ENCODE peak calls at places on chromosome 3, in four cellular contexts. Z is GM12864; I is HCT116; X is CD8-positive, alpha-beta T cell. N is an unnamed sample.

GRCh38 chr3:133167340-133168024 is 129.3 kb downstream of the TMEM108 start:
- DNase-seq in Z (no peak), I (no peak), X (no peak), N (no peak)

GRCh38 chr3:55620361-55621025 is 133.4 kb upstream of the WNT5A start:
- DNase-seq in Z (peak), I (no peak), X (no peak), N (no peak)

GRCh38 chr3:151804267-151804666 is 9.6 kb upstream of the AADAC start:
- DNase-seq in Z (no peak), I (no peak), X (no peak), N (no peak)

GRCh38 chr3:25128735-25129134 is 299.3 kb upstream of the RARB start:
- DNase-seq in Z (no peak), I (no peak), X (no peak), N (no peak)

GRCh38 chr3:62873672-62874397 is 1.4 kb downstream of the CADPS start:
- DNase-seq in Z (no peak), I (no peak), X (no peak), N (no peak)

GRCh38 chr3:58994746-58995330 is 55.0 kb downstream of the CFAP20DC start:
- DNase-seq in Z (peak), I (peak), X (no peak), N (peak)

GRCh38 chr3:32510075-32510724 is 7.5 kb upstream of the CMTM6 start:
- DNase-seq in Z (peak), I (peak), X (peak), N (peak)

GRCh38 chr3:131794766-131795381 is 239.9 kb downstream of the CPNE4 start:
- DNase-seq in Z (peak), I (peak), X (no peak), N (peak)

GRCh38 chr3:117892431-117892841 is 1142.2 kb downstream of the IGSF11 start:
- DNase-seq in Z (no peak), I (no peak), X (no peak), N (peak)

GRCh38 chr3:23650371-23651140 is 155.2 kb upstream of the UBE2E1 start:
- DNase-seq in Z (no peak), I (no peak), X (no peak), N (peak)

GRCh38 chr3:58824285-58824684 is 157.7 kb upstream of the FAM3D start:
- DNase-seq in Z (no peak), I (peak), X (peak), N (peak)

GRCh38 chr3:57815034-57815433 is 58.9 kb downstream of the SLMAP start:
- DNase-seq in Z (no peak), I (no peak), X (peak), N (no peak)

GRCh38 chr3:192917508-192918274 is at the start of gene MB21D2:
- DNase-seq in Z (no peak), I (peak), X (peak), N (peak)

GRCh38 chr3:50124363-50125226 is 30.5 kb upstream of the SEMA3F start:
- DNase-seq in Z (no peak), I (no peak), X (no peak), N (no peak)

GRCh38 chr3:12999147-13000140 is 73.8 kb downstream of the IQSEC1 start:
- DNase-seq in Z (no peak), I (peak), X (no peak), N (no peak)

GRCh38 chr3:177427540-177427939 is 230.3 kb upstream of the TBL1XR1 start:
- DNase-seq in Z (no peak), I (no peak), X (no peak), N (peak)

GRCh38 chr3:157239082-157239704 is 79.2 kb upstream of the CCNL1 start:
- DNase-seq in Z (peak), I (peak), X (peak), N (peak)

GRCh38 chr3:48918388-48919214 is at the start of gene ARIH2:
- DNase-seq in Z (peak), I (peak), X (peak), N (peak)

GRCh38 chr3:139718415-139718814 is 40.6 kb upstream of the NMNAT3 start:
- DNase-seq in Z (no peak), I (peak), X (no peak), N (peak)

GRCh38 chr3:181726351-181727121 is 14.8 kb downstream of the SOX2 start:
- DNase-seq in Z (no peak), I (no peak), X (no peak), N (peak)

GRCh38 chr3:7166460-7166859 is 305.5 kb downstream of the GRM7 start:
- DNase-seq in Z (no peak), I (no peak), X (no peak), N (no peak)

GRCh38 chr3:130934442-130935089 is 40.7 kb downstream of the ATP2C1 start:
- DNase-seq in Z (no peak), I (no peak), X (no peak), N (no peak)

GRCh38 chr3:11604139-11604895 is 39.4 kb downstream of the VGLL4 start:
- DNase-seq in Z (no peak), I (no peak), X (no peak), N (peak)

GRCh38 chr3:29683306-29683993 is 402.6 kb downstream of the RBMS3 start:
- DNase-seq in Z (no peak), I (no peak), X (no peak), N (peak)

GRCh38 chr3:32177702-32178198 is 60.7 kb upstream of the CMTM8 start:
- DNase-seq in Z (peak), I (peak), X (peak), N (peak)

GRCh38 chr3:158111861-158112260 is 2.0 kb downstream of the RSRC1 start:
- DNase-seq in Z (no peak), I (no peak), X (no peak), N (no peak)

GRCh38 chr3:150412599-150413069 is 4.5 kb downstream of the TSC22D2 start:
- DNase-seq in Z (no peak), I (no peak), X (no peak), N (peak)

GRCh38 chr3:33911525-33912322 is 113.3 kb downstream of the PDCD6IP start:
- DNase-seq in Z (no peak), I (peak), X (no peak), N (peak)

GRCh38 chr3:126932188-126932931 is 50.6 kb upstream of the PLXNA1 start:
- DNase-seq in Z (no peak), I (no peak), X (no peak), N (peak)

GRCh38 chr3:65902304-65902793 is 136.4 kb downstream of the MAGI1 start:
- DNase-seq in Z (no peak), I (no peak), X (no peak), N (peak)

GRCh38 chr3:49930922-49931321 is 1.3 kb upstream of the MON1A start:
- DNase-seq in Z (no peak), I (peak), X (no peak), N (no peak)

GRCh38 chr3:68988740-68989139 is 24.7 kb downstream of the EOGT start:
- DNase-seq in Z (no peak), I (no peak), X (no peak), N (no peak)

GRCh38 chr3:60025071-60026055 is 975.5 kb upstream of the CFAP20DC start:
- DNase-seq in Z (no peak), I (no peak), X (no peak), N (peak)

GRCh38 chr3:171388537-171388936 is 71.7 kb downstream of the TNIK start:
- DNase-seq in Z (no peak), I (no peak), X (no peak), N (no peak)

GRCh38 chr3:16455001-16455400 is 58.5 kb downstream of the RFTN1 start:
- DNase-seq in Z (no peak), I (no peak), X (no peak), N (no peak)

GRCh38 chr3:54628888-54629368 is 298.9 kb downstream of the LRTM1 start:
- DNase-seq in Z (no peak), I (no peak), X (no peak), N (peak)

GRCh38 chr3:9730747-9731205 is 759 bp upstream of the BRPF1 start:
- DNase-seq in Z (no peak), I (no peak), X (no peak), N (no peak)

GRCh38 chr3:8741581-8742355 is 8.2 kb downstream of the CAV3 start:
- DNase-seq in Z (no peak), I (peak), X (no peak), N (peak)

GRCh38 chr3:154122912-154123559 is 1.8 kb downstream of the ARHGEF26 start:
- DNase-seq in Z (no peak), I (no peak), X (no peak), N (peak)

GRCh38 chr3:46663611-46664135 is 29.8 kb downstream of the ALS2CL start:
- DNase-seq in Z (no peak), I (no peak), X (no peak), N (peak)
- TF ChIP-seq CTCF in Z (peak), I (peak), X (no peak), N (peak)

GRCh38 chr3:42591811-42592210 is 1.2 kb downstream of the SS18L2 start:
- DNase-seq in Z (no peak), I (no peak), X (no peak), N (peak)
- H3K4me3 ChIP-seq in Z (peak), I (peak), X (peak), N (peak)

GRCh38 chr3:51388286-51389029 is 2.6 kb upstream of the RBM15B start:
- DNase-seq in Z (no peak), I (peak), X (no peak), N (peak)
- TF ChIP-seq CTCF in Z (peak), I (no peak), X (no peak), N (peak)

GRCh38 chr3:187101184-187102072 is 37.9 kb downstream of the RPL39L start:
- DNase-seq in Z (no peak), I (no peak), X (peak), N (peak)
- H3K4me3 ChIP-seq in Z (no peak), I (peak), X (no peak), N (no peak)

N was measured in bronchial epithelial cell.